ENCODE peak calls at places on chromosomes 12 and 14, in ten cellular contexts. A is NCI-H1105 treated with DMSO at 0.1 percent for 48 hours; S is caudate nucleus; X is LoVo; E is lung microvascular endothelial cell; O is stimulated activated CD8-positive, alpha-beta memory T cell treated with anti-CD3 and anti-CD28 coated beads, Interleukin-2, amount 100 ng/mL, for 1 hour; I is AG04450; P is T-helper 17 cell; K is HFFc6; H is PC-3. J is an unnamed sample.

GRCh38 chr14:93675651-93676050 is 112.6 kb downstream of the PRIMA1 start:
- DNase-seq in H (no peak), I (no peak), E (no peak), X (no peak), P (no peak), A (no peak), K (no peak), O (no peak), S (no peak), J (no peak)

GRCh38 chr14:52068741-52069616 is at the start of gene NID2:
- DNase-seq in P (no peak), O (no peak), K (peak), X (no peak), S (peak), H (peak), I (peak), A (peak), E (peak), J (peak)

GRCh38 chr12:23827353-23827752 is 122.1 kb downstream of the SOX5 start:
- DNase-seq in I (no peak), H (no peak), E (no peak), P (no peak), A (no peak), X (no peak), O (no peak), K (no peak), S (no peak), J (no peak)

GRCh38 chr14:62645649-62646048 is 399.6 kb downstream of the KCNH5 start:
- DNase-seq in O (no peak), H (no peak), P (no peak), I (peak), E (no peak), X (no peak), K (no peak), A (no peak), S (no peak), J (no peak)

GRCh38 chr12:25887367-25887766 is 71.1 kb upstream of the RASSF8 start:
- DNase-seq in X (no peak), S (no peak), E (no peak), A (no peak), P (no peak), K (no peak), O (no peak), I (no peak), H (no peak), J (no peak)

GRCh38 chr12:99552022-99552421 is 95.5 kb upstream of the GARIN6 start:
- DNase-seq in O (no peak), E (no peak), S (no peak), A (no peak), H (no peak), P (no peak), X (no peak), I (no peak), K (no peak), J (no peak)

GRCh38 chr12:75683220-75683619 is 171.8 kb upstream of the KRR1 start:
- DNase-seq in A (no peak), E (no peak), H (no peak), S (no peak), K (no peak), O (no peak), I (no peak), X (no peak), P (no peak), J (no peak)

GRCh38 chr12:91191516-91192111 is 9.0 kb upstream of the DCN start:
- DNase-seq in I (no peak), K (no peak), O (no peak), E (no peak), H (no peak), A (no peak), P (no peak), X (no peak), S (no peak), J (no peak)

GRCh38 chr14:51087024-51087423 is 7.9 kb downstream of the TRIM9 start:
- DNase-seq in I (no peak), K (no peak), O (no peak), A (no peak), P (no peak), X (peak), H (peak), E (no peak), S (no peak), J (no peak)

GRCh38 chr12:42511656-42512055 is 77.9 kb downstream of the PRICKLE1 start:
- DNase-seq in P (no peak), I (no peak), X (no peak), H (no peak), E (no peak), S (no peak), A (no peak), O (no peak), K (no peak), J (no peak)

GRCh38 chr12:109795023-109795422 is 38.2 kb downstream of the TRPV4 start:
- DNase-seq in K (peak), I (no peak), A (no peak), E (no peak), X (no peak), P (no peak), H (peak), S (no peak), O (no peak), J (no peak)

GRCh38 chr12:56469007-56469930 is 891 bp downstream of the SPRYD4 start:
- DNase-seq in X (peak), P (no peak), K (no peak), O (no peak), A (no peak), H (peak), I (no peak), E (peak), S (peak), J (no peak)

GRCh38 chr12:61629702-61630101 is 630.5 kb upstream of the USP15 start:
- DNase-seq in E (no peak), I (no peak), P (no peak), S (no peak), O (no peak), A (no peak), K (no peak), H (no peak), X (no peak), J (no peak)

GRCh38 chr12:77751939-77752338 is 78.8 kb upstream of the NAV3 start:
- DNase-seq in E (peak), K (no peak), O (no peak), S (no peak), I (no peak), A (peak), H (peak), X (peak), P (no peak), J (no peak)

GRCh38 chr12:19683178-19683927 is 244.1 kb downstream of the AEBP2 start:
- DNase-seq in K (peak), X (no peak), I (no peak), S (no peak), A (no peak), H (peak), P (no peak), E (peak), O (no peak), J (no peak)

GRCh38 chr12:114902665-114903393 is 218.9 kb upstream of the TBX3 start:
- DNase-seq in A (peak), E (no peak), K (peak), O (no peak), H (peak), P (no peak), X (no peak), S (no peak), I (peak), J (no peak)

GRCh38 chr12:63318313-63318712 is 167.3 kb upstream of the AVPR1A start:
- DNase-seq in S (no peak), O (no peak), K (no peak), X (no peak), P (no peak), H (no peak), I (no peak), A (no peak), E (no peak), J (no peak)

GRCh38 chr12:56104815-56105476 is 587 bp downstream of the PA2G4 start:
- DNase-seq in K (no peak), P (no peak), A (no peak), S (no peak), E (peak), I (no peak), X (no peak), H (peak), O (no peak), J (no peak)

GRCh38 chr12:131895640-131896079 is 1.2 kb downstream of the ULK1 start:
- DNase-seq in I (no peak), H (peak), O (no peak), K (no peak), P (no peak), X (no peak), E (no peak), A (no peak), S (no peak), J (no peak)

GRCh38 chr14:105294142-105294597 is 6.6 kb downstream of the BRF1 start:
- DNase-seq in A (peak), H (no peak), O (peak), X (no peak), P (no peak), E (peak), I (no peak), S (no peak), K (peak), J (no peak)

GRCh38 chr12:19431407-19432308 is 7.6 kb upstream of the AEBP2 start:
- DNase-seq in X (peak), S (no peak), P (no peak), H (peak), E (no peak), K (peak), A (peak), I (peak), O (no peak), J (no peak)

GRCh38 chr12:72230589-72230988 is 41.6 kb upstream of the TRHDE start:
- DNase-seq in E (no peak), S (no peak), X (no peak), K (peak), H (peak), A (no peak), P (no peak), I (peak), O (no peak), J (no peak)

GRCh38 chr12:112848338-112848715 is 56.8 kb downstream of the RPH3A start:
- DNase-seq in P (no peak), H (no peak), X (no peak), S (no peak), O (no peak), I (no peak), K (no peak), E (no peak), A (no peak), J (no peak)

GRCh38 chr12:91142184-91142583 is 30.9 kb upstream of the LUM start:
- DNase-seq in K (no peak), P (no peak), E (no peak), S (no peak), X (no peak), A (no peak), H (no peak), I (no peak), O (no peak), J (no peak)

J was measured in putamen.